ENCODE peak calls at places on chromosomes 3 and 15, in ten cellular contexts. N, C, F, W, H, T, G, K, M and B are unnamed samples.

GRCh38 chr3:30289751-30290150 is 316.6 kb upstream of the TGFBR2 start:
- DNase-seq in N (no peak), C (no peak), F (no peak), W (no peak), H (no peak), T (no peak), G (no peak), K (no peak), M (no peak), B (no peak)

GRCh38 chr3:124438813-124439212 is 291.4 kb upstream of the UMPS start:
- DNase-seq in N (no peak), C (no peak), F (no peak), W (no peak), H (no peak), T (no peak), G (no peak), K (no peak), M (no peak), B (no peak)

GRCh38 chr3:143786229-143787199 is 61.8 kb downstream of the SLC9A9 start:
- DNase-seq in N (peak; percentile 79), C (peak; percentile 65), F (no peak), W (peak; percentile 11), H (no peak), T (peak; percentile 68), G (no peak), K (peak; percentile 17), M (no peak), B (peak; percentile 79)

GRCh38 chr3:8645717-8646116 is 1.1 kb upstream of the SSUH2 start:
- DNase-seq in N (peak; percentile 20), C (no peak), F (no peak), W (no peak), H (no peak), T (no peak), G (peak; percentile 62), K (no peak), M (peak; percentile 21), B (no peak)

GRCh38 chr3:31307131-31307785 is 225.5 kb upstream of the STT3B start:
- DNase-seq in N (no peak), C (no peak), F (no peak), W (no peak), H (no peak), T (peak; percentile 50), G (no peak), K (no peak), M (no peak), B (no peak)

GRCh38 chr15:51727141-51727897 is 10.1 kb downstream of the LYSMD2 start:
- DNase-seq in N (no peak), C (peak; percentile 12), F (no peak), W (no peak), H (peak; percentile 81), T (peak; percentile 21), G (peak; percentile 30), K (peak; percentile 60), M (no peak), B (peak; percentile 15)

GRCh38 chr3:186566772-186567071 is 417 bp downstream of the TBCCD1 start:
- DNase-seq in N (no peak), C (no peak), F (no peak), W (no peak), H (no peak), T (no peak), G (no peak), K (no peak), M (no peak), B (no peak)

GRCh38 chr3:127749787-127750225 is 72.5 kb downstream of the MGLL start:
- DNase-seq in N (no peak), C (no peak), F (peak; percentile 7), W (no peak), H (no peak), T (no peak), G (no peak), K (no peak), M (no peak), B (no peak)

GRCh38 chr15:20340931-20341661 is 200.5 kb downstream of the GOLGA6L6 start:
- DNase-seq in N (peak; percentile 87), C (no peak), F (peak; percentile 64), W (peak; percentile 41), H (no peak), T (peak; percentile 18), G (peak; percentile 14), K (no peak), M (no peak), B (peak; percentile 54)
- H3K9me3 ChIP-seq in N (peaks cover 31% of the 10 kb centered on the region), C (peaks cover 26% of the 10 kb centered on the region), F (no peaks in the 10 kb centered on the region), W (peaks cover 10% of the 10 kb centered on the region), H (peaks cover 12% of the 10 kb centered on the region), T (peaks cover 23% of the 10 kb centered on the region), G (peaks cover 55% of the 10 kb centered on the region), K (peaks cover 58% of the 10 kb centered on the region), M (peaks cover 38% of the 10 kb centered on the region), B (peaks cover 34% of the 10 kb centered on the region)

GRCh38 chr15:25054943-25055342 is 100.2 kb downstream of the SNRPN start:
- DNase-seq in N (peak; percentile 28), C (no peak), F (no peak), W (no peak), H (no peak), T (no peak), G (no peak), K (no peak), M (no peak), B (no peak)

GRCh38 chr15:25054329-25054728 is 99.5 kb downstream of the SNRPN start:
- DNase-seq in N (no peak), C (no peak), F (no peak), W (no peak), H (no peak), T (no peak), G (no peak), K (no peak), M (no peak), B (no peak)

GRCh38 chr15:25051399-25052154 is 96.8 kb downstream of the SNRPN start:
- DNase-seq in N (peak; percentile 28), C (no peak), F (peak; percentile 3), W (no peak), H (no peak), T (no peak), G (no peak), K (no peak), M (no peak), B (no peak)

GRCh38 chr15:25053000-25053815 is 98.4 kb downstream of the SNRPN start:
- DNase-seq in N (peak; percentile 46), C (no peak), F (peak; percentile 8), W (no peak), H (no peak), T (no peak), G (no peak), K (no peak), M (no peak), B (no peak)

DNA sequence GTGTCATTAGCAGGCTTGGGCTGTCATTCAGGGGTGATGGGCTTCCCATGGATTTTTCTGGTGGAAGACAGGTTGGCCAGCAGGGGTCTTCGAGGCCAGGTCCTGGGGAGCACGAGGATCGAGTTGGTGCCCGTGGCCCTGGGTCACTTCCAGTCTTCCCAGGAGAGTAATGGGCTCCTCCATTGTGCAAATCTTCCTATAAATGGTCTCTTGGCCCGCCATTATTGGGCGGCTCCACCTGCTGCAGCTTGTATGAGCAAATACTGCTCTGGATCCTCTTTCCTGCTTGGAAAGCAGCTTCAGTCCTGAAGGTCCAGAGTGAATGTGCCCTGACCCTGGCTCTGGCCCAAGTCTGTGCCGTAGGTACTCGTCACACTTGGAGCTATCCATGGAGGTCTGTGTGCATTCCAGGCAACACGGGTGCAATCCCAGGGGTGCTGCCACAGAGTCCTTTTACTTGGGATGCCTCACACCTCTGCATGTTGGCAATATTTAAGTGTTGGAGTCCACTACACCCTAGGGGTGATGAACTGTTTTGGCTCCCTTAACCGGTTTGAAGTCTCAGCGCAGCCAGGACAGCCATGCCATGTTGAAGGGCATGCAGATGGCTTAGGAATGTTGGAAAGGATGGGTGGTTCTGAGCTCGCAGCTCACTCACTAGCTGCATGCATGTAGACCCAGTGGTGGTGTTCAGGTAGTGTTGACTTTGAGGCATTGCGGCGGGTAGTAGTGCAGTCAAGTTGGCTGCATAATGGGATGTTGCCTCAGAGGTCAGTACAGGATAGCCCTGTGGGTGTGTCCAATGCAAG is 97.6 kb downstream of the SNRPN start:
- DNase-seq in N (peak; percentile 32), C (no peak), F (peak; percentile 11), W (no peak), H (no peak), T (no peak), G (no peak), K (no peak), M (no peak), B (no peak)
- H3K9me3 ChIP-seq in N (peaks cover 100% of the 10 kb centered on the region), C (peaks cover 17% of the 10 kb centered on the region), F (peaks cover 15% of the 10 kb centered on the region), W (peaks cover 97% of the 10 kb centered on the region), H (peaks cover 94% of the 10 kb centered on the region), T (peaks cover 10% of the 10 kb centered on the region), G (peaks cover 70% of the 10 kb centered on the region), K (peaks cover 91% of the 10 kb centered on the region), M (no peaks in the 10 kb centered on the region), B (no peaks in the 10 kb centered on the region)

GRCh38 chr15:22240951-22241350 is 160.6 kb downstream of the OR4M2 start:
- DNase-seq in N (no peak), C (no peak), F (no peak), W (no peak), H (no peak), T (no peak), G (no peak), K (no peak), M (no peak), B (no peak)

GRCh38 chr15:22240403-22240802 is 160.1 kb downstream of the OR4M2 start:
- DNase-seq in N (no peak), C (no peak), F (no peak), W (no peak), H (no peak), T (no peak), G (no peak), K (no peak), M (no peak), B (no peak)

GRCh38 chr15:22239806-22240180 is 159.5 kb downstream of the OR4M2 start:
- DNase-seq in N (no peak), C (no peak), F (no peak), W (no peak), H (no peak), T (no peak), G (no peak), K (no peak), M (no peak), B (no peak)

GRCh38 chr15:22243440-22244130 is 163.3 kb downstream of the OR4M2 start:
- DNase-seq in N (no peak), C (no peak), F (no peak), W (no peak), H (no peak), T (no peak), G (no peak), K (no peak), M (no peak), B (no peak)

DNA sequence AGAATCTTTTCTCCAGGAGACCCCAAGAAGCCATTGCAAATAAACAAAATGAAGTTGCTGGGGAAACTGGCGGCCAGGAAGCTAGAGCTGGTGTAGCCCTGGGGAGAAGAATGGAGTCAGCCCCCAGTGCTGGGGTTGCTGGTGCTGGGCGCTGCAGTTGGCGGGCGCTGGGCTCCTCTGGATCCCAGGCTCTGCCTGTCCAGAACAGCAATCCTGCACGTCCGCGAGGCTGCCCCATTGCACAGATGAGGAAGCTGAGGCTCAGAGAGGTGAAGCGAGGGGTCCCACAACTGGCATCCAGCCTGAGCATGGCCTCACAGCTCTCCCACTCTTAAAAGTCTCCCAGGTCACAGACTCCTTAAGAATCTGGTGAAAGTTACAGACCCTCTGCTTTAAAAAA is 161.1 kb downstream of the OR4M2 start:
- DNase-seq in N (no peak), C (no peak), F (no peak), W (no peak), H (no peak), T (no peak), G (no peak), K (no peak), M (no peak), B (no peak)
- H3K9me3 ChIP-seq in N (no peaks in the 10 kb centered on the region), C (peaks cover 3% of the 10 kb centered on the region), F (no peaks in the 10 kb centered on the region), W (no peaks in the 10 kb centered on the region), H (no peaks in the 10 kb centered on the region), T (peaks cover 6% of the 10 kb centered on the region), G (peaks cover 23% of the 10 kb centered on the region), K (peaks cover 35% of the 10 kb centered on the region), M (peaks cover 45% of the 10 kb centered on the region), B (no peaks in the 10 kb centered on the region)

GRCh38 chr15:68208136-68208535 is 3.0 kb upstream of the CALML4 start:
- DNase-seq in N (peak; percentile 52), C (no peak), F (no peak), W (no peak), H (no peak), T (no peak), G (no peak), K (no peak), M (no peak), B (no peak)

GRCh38 chr15:68210409-68210756 is 5.3 kb upstream of the CALML4 start:
- DNase-seq in N (peak; percentile 57), C (no peak), F (no peak), W (no peak), H (no peak), T (no peak), G (no peak), K (no peak), M (no peak), B (no peak)

GRCh38 chr15:68208641-68209240 is 3.6 kb upstream of the CALML4 start:
- DNase-seq in N (peak; percentile 50), C (no peak), F (no peak), W (no peak), H (no peak), T (no peak), G (no peak), K (no peak), M (no peak), B (no peak)

GRCh38 chr15:68209735-68210408 is 4.7 kb upstream of the CALML4 start:
- DNase-seq in N (peak; percentile 56), C (no peak), F (no peak), W (no peak), H (no peak), T (no peak), G (no peak), K (no peak), M (no peak), B (no peak)

GRCh38 chr15:68209272-68209671 is 4.1 kb upstream of the CALML4 start:
- DNase-seq in N (peak; percentile 48), C (no peak), F (no peak), W (no peak), H (no peak), T (no peak), G (no peak), K (no peak), M (no peak), B (no peak)
- H3K9me3 ChIP-seq in N (no peaks in the 10 kb centered on the region), C (no peaks in the 10 kb centered on the region), F (no peaks in the 10 kb centered on the region), W (no peaks in the 10 kb centered on the region), H (no peaks in the 10 kb centered on the region), T (no peaks in the 10 kb centered on the region), G (no peaks in the 10 kb centered on the region), K (no peaks in the 10 kb centered on the region), M (no peaks in the 10 kb centered on the region), B (no peaks in the 10 kb centered on the region)